ENCODE peak calls at places on chromosomes 1 and 21, in eight cellular contexts. O, H, Q, F, W, B, P and A are unnamed samples.

GRCh38 chr1:163069142-163069541 is at the start of gene RGS4:
- DNase-seq in O (no peak), H (peak; percentile 97), Q (peak; percentile 88), F (peak; percentile 62), W (peak; percentile 98), B (peak; percentile 94), P (no peak), A (no peak)

GRCh38 chr21:35265170-35265877 is 216.2 kb upstream of the RUNX1 start:
- DNase-seq in O (no peak), H (peak; percentile 77), Q (peak; percentile 94), F (peak; percentile 94), W (peak; percentile 79), B (peak; percentile 20), P (no peak), A (no peak)

GRCh38 chr1:9244501-9245229 is 10.1 kb downstream of the H6PD start:
- DNase-seq in O (peak; percentile 73), H (no peak), Q (no peak), F (no peak), W (no peak), B (no peak), P (no peak), A (peak; percentile 83)

GRCh38 chr1:58768332-58768731 is 15.5 kb downstream of the JUN start:
- DNase-seq in O (no peak), H (no peak), Q (no peak), F (no peak), W (no peak), B (no peak), P (no peak), A (no peak)

GRCh38 chr1:119336738-119337315 is 31.8 kb upstream of the HAO2 start:
- DNase-seq in O (no peak), H (no peak), Q (no peak), F (no peak), W (no peak), B (no peak), P (no peak), A (no peak)

GRCh38 chr1:22131875-22132486 is 10.9 kb downstream of the WNT4 start:
- DNase-seq in O (peak; percentile 90), H (no peak), Q (peak; percentile 63), F (peak; percentile 26), W (no peak), B (peak; percentile 37), P (peak; percentile 40), A (peak; percentile 49)

GRCh38 chr1:28199328-28200233 is 23.1 kb upstream of the PTAFR start:
- DNase-seq in O (no peak), H (no peak), Q (no peak), F (no peak), W (no peak), B (no peak), P (no peak), A (no peak)

GRCh38 chr1:211739671-211740411 is 64.4 kb upstream of the NEK2 start:
- DNase-seq in O (no peak), H (no peak), Q (no peak), F (no peak), W (no peak), B (no peak), P (peak; percentile 88), A (peak; percentile 40)

GRCh38 chr1:193558491-193559028 is 372.1 kb upstream of the B3GALT2 start:
- DNase-seq in O (no peak), H (peak; percentile 91), Q (peak; percentile 66), F (peak; percentile 55), W (peak; percentile 91), B (peak; percentile 92), P (no peak), A (no peak)

DNA sequence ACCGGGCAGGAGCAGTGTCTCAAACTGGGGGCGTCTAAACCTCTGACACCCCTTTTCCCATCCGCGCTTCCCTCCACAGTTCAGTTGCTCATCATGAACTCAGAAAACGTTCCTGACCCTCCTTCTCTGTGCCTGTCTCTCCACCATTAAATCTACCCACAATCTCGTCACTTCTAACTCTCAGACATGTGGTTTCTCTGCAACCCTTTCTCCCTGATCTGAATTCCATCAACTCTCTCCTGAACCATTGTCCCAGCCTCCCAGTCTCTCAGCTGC is 3.8 kb downstream of the TTC34 start:
- DNase-seq in O (peak; percentile 77), H (no peak), Q (no peak), F (no peak), W (no peak), B (no peak), P (no peak), A (no peak)
- H3K9me3 ChIP-seq in O (no peaks in the 10 kb centered on the region), H (no peaks in the 10 kb centered on the region), Q (peaks cover 8% of the 10 kb centered on the region), F (peaks cover 31% of the 10 kb centered on the region), W (peaks cover 46% of the 10 kb centered on the region), B (no peaks in the 10 kb centered on the region), P (no peaks in the 10 kb centered on the region), A (peaks cover 5% of the 10 kb centered on the region)

DNA sequence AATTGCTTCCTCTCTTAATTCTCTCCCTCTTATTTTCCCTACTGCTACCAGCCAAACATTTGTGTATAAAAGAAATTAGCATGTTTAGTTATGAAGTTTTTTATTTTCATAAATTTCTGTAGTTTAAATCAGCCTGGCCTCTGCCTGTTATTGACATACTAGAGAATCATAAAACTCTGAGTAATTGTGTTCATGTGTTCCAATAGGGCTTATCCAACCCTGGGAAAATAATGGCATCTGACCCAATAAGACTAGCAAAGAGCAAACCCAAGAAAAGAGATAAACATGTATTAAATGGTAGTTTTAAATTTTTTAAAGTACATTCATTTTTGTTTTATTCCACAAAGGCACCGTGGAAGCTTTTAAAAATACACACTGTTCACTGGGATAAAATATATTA is 404.3 kb downstream of the HLX start:
- DNase-seq in O (no peak), H (no peak), Q (no peak), F (no peak), W (no peak), B (no peak), P (no peak), A (no peak)
- H3K4me2 ChIP-seq in O (no peak overlapping the region), H (no peak overlapping the region), Q (no peak overlapping the region), F (peak overlapping the region; percentile 49), W (no peak overlapping the region), B (no peak overlapping the region), P (no peak overlapping the region), A (no peak overlapping the region)

GRCh38 chr1:13435456-13435855 is 25.2 kb downstream of the PRAMEF20 start:
- DNase-seq in O (no peak), H (no peak), Q (no peak), F (no peak), W (no peak), B (no peak), P (no peak), A (no peak)

GRCh38 chr1:13430495-13430894 is 20.2 kb downstream of the PRAMEF20 start:
- DNase-seq in O (peak; percentile 38), H (no peak), Q (no peak), F (no peak), W (no peak), B (no peak), P (no peak), A (no peak)

DNA sequence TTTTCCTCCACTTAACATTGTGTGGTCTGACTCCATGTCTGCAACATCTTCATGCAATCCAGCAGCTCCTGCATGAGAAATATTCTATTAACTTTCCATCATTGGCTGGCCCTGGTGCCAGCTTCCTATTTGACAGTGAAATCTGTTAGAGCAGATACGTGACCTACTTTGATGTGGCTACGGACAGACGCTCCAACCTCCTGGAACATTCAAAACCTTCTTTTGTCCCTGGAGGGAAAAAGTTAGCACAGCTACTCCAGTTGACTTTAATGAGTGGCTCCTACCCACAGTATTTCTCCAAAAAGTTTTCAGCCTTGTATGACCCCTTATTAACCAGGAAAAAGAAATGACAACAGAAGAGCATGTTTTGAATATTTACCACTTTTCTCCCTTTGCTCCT is 22.0 kb downstream of the PRAMEF20 start:
- DNase-seq in O (peak; percentile 56), H (no peak), Q (no peak), F (no peak), W (no peak), B (no peak), P (no peak), A (no peak)
- H3K9me3 ChIP-seq in O (no peaks in the 10 kb centered on the region), H (no peaks in the 10 kb centered on the region), Q (no peaks in the 10 kb centered on the region), F (peaks cover 22% of the 10 kb centered on the region), W (peaks cover 19% of the 10 kb centered on the region), B (peaks cover 8% of the 10 kb centered on the region), P (no peaks in the 10 kb centered on the region), A (no peaks in the 10 kb centered on the region)

GRCh38 chr1:170410391-170411146 is 121.4 kb upstream of the GORAB start:
- DNase-seq in O (no peak), H (peak; percentile 88), Q (peak; percentile 46), F (peak; percentile 17), W (peak; percentile 86), B (no peak), P (no peak), A (no peak)
- H3K4me2 ChIP-seq in O (peak overlapping the region; percentile 62), H (peak overlapping the region; percentile 48), Q (no peak overlapping the region), F (no peak overlapping the region), W (peak overlapping the region; percentile 82), B (no peak overlapping the region), P (no peak overlapping the region), A (no peak overlapping the region)

GRCh38 chr1:4512622-4513021 is 141.8 kb upstream of the AJAP1 start:
- DNase-seq in O (no peak), H (no peak), Q (no peak), F (no peak), W (no peak), B (no peak), P (no peak), A (no peak)

GRCh38 chr1:4509206-4509605 is 145.2 kb upstream of the AJAP1 start:
- DNase-seq in O (no peak), H (no peak), Q (no peak), F (no peak), W (no peak), B (no peak), P (no peak), A (no peak)

GRCh38 chr1:4513326-4514114 is 140.9 kb upstream of the AJAP1 start:
- DNase-seq in O (peak; percentile 65), H (no peak), Q (no peak), F (no peak), W (no peak), B (no peak), P (no peak), A (no peak)

GRCh38 chr1:4510276-4510691 is 144.1 kb upstream of the AJAP1 start:
- DNase-seq in O (no peak), H (no peak), Q (no peak), F (no peak), W (no peak), B (no peak), P (no peak), A (no peak)

GRCh38 chr1:4511374-4511773 is 143.0 kb upstream of the AJAP1 start:
- DNase-seq in O (peak; percentile 56), H (no peak), Q (no peak), F (no peak), W (no peak), B (no peak), P (no peak), A (no peak)
- H3K9me3 ChIP-seq in O (no peaks in the 10 kb centered on the region), H (no peaks in the 10 kb centered on the region), Q (no peaks in the 10 kb centered on the region), F (peaks cover 15% of the 10 kb centered on the region), W (peaks cover 58% of the 10 kb centered on the region), B (peaks cover 4% of the 10 kb centered on the region), P (no peaks in the 10 kb centered on the region), A (no peaks in the 10 kb centered on the region)

GRCh38 chr1:91752324-91752723 is 133.6 kb downstream of the TGFBR3 start:
- DNase-seq in O (no peak), H (no peak), Q (no peak), F (no peak), W (no peak), B (no peak), P (no peak), A (no peak)
- H3K4me2 ChIP-seq in O (no peak overlapping the region), H (no peak overlapping the region), Q (no peak overlapping the region), F (no peak overlapping the region), W (no peak overlapping the region), B (no peak overlapping the region), P (no peak overlapping the region), A (no peak overlapping the region)